ENCODE peak calls at places on chromosomes 12 and 14, in five cellular contexts. R is HuH-7, F is HEK293T, O is astrocyte of the hippocampus, W is PC-3. N is an unnamed sample.
A peak's percentile ranks its signal among the peaks of the same experiment; 100 is the strongest.

GRCh38 chr12:132436791-132437251 is 53.1 kb upstream of the FBRSL1 start:
- DNase-seq in R (no peak), F (no peak), O (no peak), W (no peak), N (no peak)

GRCh38 chr12:82596484-82596883 is 90.2 kb upstream of the TMTC2 start:
- DNase-seq in R (no peak), F (no peak), O (no peak), W (no peak), N (no peak)

GRCh38 chr14:61675291-61675690 is 20.0 kb upstream of the HIF1A start:
- DNase-seq in R (no peak), F (no peak), O (no peak), W (no peak), N (no peak)

GRCh38 chr14:86279405-86279804 is 749.5 kb downstream of the FLRT2 start:
- DNase-seq in R (no peak), F (no peak), O (no peak), W (no peak), N (no peak)

GRCh38 chr14:47555333-47555732 is 120.1 kb downstream of the MDGA2 start:
- DNase-seq in R (no peak), F (no peak), O (no peak), W (no peak), N (no peak)

GRCh38 chr12:60162988-60163720 is 567.3 kb downstream of the SLC16A7 start:
- DNase-seq in R (no peak), F (no peak), O (no peak), W (no peak), N (no peak)

GRCh38 chr12:39161686-39162085 is 256.3 kb upstream of the CPNE8 start:
- DNase-seq in R (no peak), F (no peak), O (no peak), W (no peak), N (no peak)

GRCh38 chr12:2402180-2402579 is 349.4 kb downstream of the CACNA1C start:
- DNase-seq in R (no peak), F (no peak), O (no peak), W (no peak), N (peak; percentile 30)

GRCh38 chr14:59293934-59294661 is 105.6 kb downstream of the DAAM1 start:
- DNase-seq in R (no peak), F (no peak), O (peak; percentile 15), W (peak; percentile 55), N (no peak)

GRCh38 chr12:124394462-124395128 is 99.7 kb downstream of the RFLNA start:
- DNase-seq in R (no peak), F (no peak), O (peak; percentile 86), W (peak; percentile 7), N (no peak)

GRCh38 chr14:75217508-75218206 is 41.2 kb upstream of the TMED10 start:
- DNase-seq in R (no peak), F (no peak), O (no peak), W (no peak), N (no peak)

GRCh38 chr14:103943673-103944072 is 1.3 kb upstream of the RD3L start:
- DNase-seq in R (no peak), F (no peak), O (no peak), W (no peak), N (no peak)

GRCh38 chr12:118611295-118611694 is 234.9 kb downstream of the SUDS3 start:
- DNase-seq in R (no peak), F (no peak), O (no peak), W (peak; percentile 6), N (no peak)

GRCh38 chr14:37973031-37973908 is 234.4 kb upstream of the SSTR1 start:
- DNase-seq in R (no peak), F (no peak), O (no peak), W (no peak), N (no peak)

GRCh38 chr12:130920711-130921381 is 32.9 kb upstream of the ADGRD1 start:
- DNase-seq in R (no peak), F (no peak), O (no peak), W (no peak), N (no peak)

GRCh38 chr14:61621444-61621843 is 73.9 kb upstream of the HIF1A start:
- DNase-seq in R (no peak), F (no peak), O (no peak), W (no peak), N (no peak)

GRCh38 chr14:68801631-68802030 is 8.8 kb upstream of the ZFP36L1 start:
- DNase-seq in R (no peak), F (no peak), O (no peak), W (no peak), N (no peak)

GRCh38 chr12:52667509-52667908 is 12.7 kb downstream of the KRT1 start:
- DNase-seq in R (peak; percentile 32), F (no peak), O (no peak), W (peak; percentile 36), N (peak; percentile 22)

GRCh38 chr12:107066686-107067085 is 26.7 kb downstream of the CRY1 start:
- DNase-seq in R (no peak), F (no peak), O (no peak), W (no peak), N (no peak)

GRCh38 chr12:49093746-49094103 is 876 bp downstream of the DHH start:
- DNase-seq in R (no peak), F (no peak), O (peak; percentile 21), W (no peak), N (no peak)

GRCh38 chr12:132597333-132598283 is 12.8 kb downstream of the LRCOL1 start:
- DNase-seq in R (no peak), F (no peak), O (peak; percentile 98), W (peak; percentile 49), N (no peak)

GRCh38 chr12:71938728-71939385 is at the start of gene TPH2:
- DNase-seq in R (peak; percentile 57), F (peak; percentile 85), O (peak; percentile 90), W (peak; percentile 78), N (no peak)

GRCh38 chr12:68455676-68456345 is 123.6 kb upstream of the MDM1 start:
- DNase-seq in R (no peak), F (no peak), O (no peak), W (no peak), N (no peak)

GRCh38 chr12:94186461-94187237 is 38.3 kb downstream of the PLXNC1 start:
- DNase-seq in R (no peak), F (no peak), O (peak; percentile 89), W (no peak), N (no peak)

GRCh38 chr12:7605900-7606465 is 59.7 kb downstream of the APOBEC1 start:
- DNase-seq in R (no peak), F (no peak), O (no peak), W (no peak), N (no peak)

GRCh38 chr14:39339003-39339402 is 93.2 kb downstream of the FBXO33 start:
- DNase-seq in R (no peak), F (peak; percentile 48), O (peak; percentile 34), W (no peak), N (no peak)